ENCODE peak calls at places on chromosomes 6 and 20, in nine cellular contexts. F, E, K, X, B, N, Y, M and O are unnamed samples.
A peak's percentile ranks its signal among the peaks of the same experiment; 100 is the strongest.

GRCh38 chr6:150377211-150377781 is 8.5 kb downstream of the IYD start:
- DNase-seq in F (no peak), E (no peak), K (no peak), X (no peak), B (no peak), N (no peak), Y (no peak), M (no peak), O (no peak)

GRCh38 chr6:156485145-156485544 is 292.0 kb upstream of the ARID1B start:
- DNase-seq in F (no peak), E (no peak), K (no peak), X (no peak), B (peak; percentile 37), N (no peak), Y (no peak), M (no peak), O (no peak)

GRCh38 chr6:41504526-41505021 is 41.6 kb upstream of the FOXP4 start:
- DNase-seq in F (no peak), E (no peak), K (peak; percentile 16), X (no peak), B (no peak), N (no peak), Y (peak; percentile 37), M (peak; percentile 31), O (no peak)

GRCh38 chr6:63100066-63100465 is 111.2 kb upstream of the FKBP1C start:
- DNase-seq in F (no peak), E (no peak), K (no peak), X (no peak), B (no peak), N (no peak), Y (no peak), M (no peak), O (no peak)

GRCh38 chr6:41193171-41193734 is 7.7 kb downstream of the TREML2 start:
- DNase-seq in F (no peak), E (no peak), K (no peak), X (no peak), B (peak; percentile 43), N (no peak), Y (no peak), M (no peak), O (no peak)

GRCh38 chr6:5099537-5099936 is 14.4 kb downstream of the PPP1R3G start:
- DNase-seq in F (no peak), E (no peak), K (no peak), X (no peak), B (no peak), N (no peak), Y (no peak), M (no peak), O (no peak)

GRCh38 chr20:25000268-25000801 is 7.8 kb upstream of the APMAP start:
- DNase-seq in F (peak; percentile 80), E (no peak), K (peak; percentile 65), X (peak; percentile 53), B (no peak), N (peak; percentile 74), Y (peak; percentile 5), M (peak; percentile 61), O (peak; percentile 80)

GRCh38 chr6:107490568-107491058 is 696 bp downstream of the SOBP start:
- DNase-seq in F (peak; percentile 25), E (no peak), K (peak; percentile 17), X (peak; percentile 20), B (no peak), N (peak; percentile 23), Y (no peak), M (peak; percentile 41), O (peak; percentile 56)

GRCh38 chr6:111377558-111378120 is 105.4 kb downstream of the REV3L start:
- DNase-seq in F (no peak), E (no peak), K (no peak), X (no peak), B (no peak), N (no peak), Y (no peak), M (no peak), O (no peak)

GRCh38 chr20:32966881-32967781 is 37.1 kb downstream of the SUN5 start:
- DNase-seq in F (no peak), E (no peak), K (no peak), X (no peak), B (no peak), N (no peak), Y (no peak), M (no peak), O (no peak)

GRCh38 chr6:33073431-33073871 is at the start of gene HLA-DPA1:
- DNase-seq in F (peak; percentile 41), E (peak; percentile 74), K (peak; percentile 40), X (no peak), B (peak; percentile 96), N (peak; percentile 60), Y (no peak), M (no peak), O (no peak)

GRCh38 chr6:37272834-37273566 is 15.1 kb upstream of the TMEM217 start:
- DNase-seq in F (no peak), E (no peak), K (no peak), X (no peak), B (no peak), N (no peak), Y (no peak), M (no peak), O (no peak)

GRCh38 chr6:122347251-122347650 is 52.2 kb upstream of the HSF2 start:
- DNase-seq in F (no peak), E (no peak), K (no peak), X (no peak), B (no peak), N (no peak), Y (no peak), M (no peak), O (no peak)

GRCh38 chr6:143536461-143536865 is 24.9 kb upstream of the FUCA2 start:
- DNase-seq in F (no peak), E (peak; percentile 33), K (no peak), X (peak; percentile 53), B (no peak), N (peak; percentile 27), Y (peak; percentile 34), M (peak; percentile 17), O (peak; percentile 28)

GRCh38 chr20:4449977-4450715 is 271.6 kb upstream of the PRND start:
- DNase-seq in F (no peak), E (no peak), K (no peak), X (no peak), B (no peak), N (no peak), Y (no peak), M (no peak), O (no peak)

GRCh38 chr6:70599187-70599586 is 32.5 kb downstream of the SDHAF4 start:
- DNase-seq in F (no peak), E (no peak), K (no peak), X (no peak), B (no peak), N (no peak), Y (no peak), M (no peak), O (no peak)

GRCh38 chr20:31948008-31948407 is 3.8 kb downstream of the PDRG1 start:
- DNase-seq in F (no peak), E (no peak), K (no peak), X (no peak), B (peak; percentile 61), N (no peak), Y (no peak), M (no peak), O (no peak)

GRCh38 chr6:167409689-167410088 is 84.8 kb downstream of the TTLL2 start:
- DNase-seq in F (no peak), E (no peak), K (no peak), X (no peak), B (no peak), N (no peak), Y (no peak), M (no peak), O (no peak)

GRCh38 chr6:167408235-167408869 is 83.5 kb downstream of the TTLL2 start:
- DNase-seq in F (no peak), E (no peak), K (no peak), X (no peak), B (no peak), N (no peak), Y (no peak), M (no peak), O (no peak)

GRCh38 chr6:167407239-167408064 is 82.6 kb downstream of the TTLL2 start:
- DNase-seq in F (no peak), E (no peak), K (no peak), X (no peak), B (no peak), N (no peak), Y (no peak), M (no peak), O (no peak)

GRCh38 chr6:167410510-167410909 is 85.6 kb downstream of the TTLL2 start:
- DNase-seq in F (no peak), E (no peak), K (no peak), X (no peak), B (no peak), N (no peak), Y (no peak), M (no peak), O (no peak)

GRCh38 chr6:167409078-167409477 is 84.2 kb downstream of the TTLL2 start:
- DNase-seq in F (no peak), E (no peak), K (no peak), X (no peak), B (no peak), N (no peak), Y (no peak), M (no peak), O (no peak)
- H3K9me3 ChIP-seq in F (no peaks in the 10 kb centered on the region), E (no peaks in the 10 kb centered on the region), K (no peaks in the 10 kb centered on the region), X (no peaks in the 10 kb centered on the region), B (no peaks in the 10 kb centered on the region), N (no peaks in the 10 kb centered on the region), Y (no peaks in the 10 kb centered on the region), M (no peaks in the 10 kb centered on the region), O (no peaks in the 10 kb centered on the region)

GRCh38 chr6:158069800-158070195 is 88.1 kb downstream of the SYNJ2 start:
- DNase-seq in F (no peak), E (no peak), K (no peak), X (no peak), B (no peak), N (no peak), Y (peak; percentile 90), M (no peak), O (no peak)
- H3K27ac ChIP-seq in F (peak overlapping the region; percentile 37), E (no peak overlapping the region), K (no peak overlapping the region), X (no peak overlapping the region), B (no peak overlapping the region), N (peak overlapping the region; percentile 53), Y (peak overlapping the region; percentile 99), M (no peak overlapping the region), O (no peak overlapping the region)

GRCh38 chr6:88665131-88665530 is 298.3 kb downstream of the RNGTT start:
- DNase-seq in F (no peak), E (no peak), K (no peak), X (no peak), B (no peak), N (no peak), Y (no peak), M (no peak), O (no peak)
- H3K9me3 ChIP-seq in F (no peaks in the 10 kb centered on the region), E (no peaks in the 10 kb centered on the region), K (peaks cover 45% of the 10 kb centered on the region), X (no peaks in the 10 kb centered on the region), B (peaks cover 5% of the 10 kb centered on the region), N (peaks cover 21% of the 10 kb centered on the region), Y (no peaks in the 10 kb centered on the region), M (no peaks in the 10 kb centered on the region), O (peaks cover 3% of the 10 kb centered on the region)

DNA sequence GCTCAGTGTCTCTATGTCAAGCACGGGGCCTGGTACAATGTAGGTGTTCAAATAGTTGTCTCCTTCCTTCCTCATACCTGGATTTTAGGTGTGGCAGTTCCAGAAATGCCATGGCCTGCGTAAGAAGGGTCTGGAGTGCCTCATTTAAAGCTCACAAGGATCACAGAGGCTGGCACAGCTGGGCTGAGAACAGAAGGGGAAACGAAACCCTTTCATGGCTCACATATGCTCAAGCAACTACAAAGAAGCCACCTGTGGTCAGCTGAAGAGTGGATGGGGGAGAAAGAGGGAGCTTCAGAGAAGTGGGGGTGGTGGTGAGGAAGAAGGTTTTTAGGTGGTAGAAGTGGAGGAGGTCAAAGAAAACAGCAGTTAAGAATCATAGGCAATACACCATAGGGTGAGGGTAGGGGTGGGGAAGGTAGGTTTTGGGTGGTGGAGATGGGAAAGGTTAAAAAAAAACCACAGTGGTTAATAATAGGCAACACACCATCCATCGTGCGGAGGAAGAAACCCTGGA is 17.0 kb upstream of the TOP1 start:
- DNase-seq in F (no peak), E (peak; percentile 94), K (no peak), X (no peak), B (peak; percentile 97), N (no peak), Y (no peak), M (no peak), O (no peak)
- H3K27ac ChIP-seq in F (no peak overlapping the region), E (peak overlapping the region; percentile 85), K (no peak overlapping the region), X (no peak overlapping the region), B (peak overlapping the region; percentile 98), N (no peak overlapping the region), Y (no peak overlapping the region), M (no peak overlapping the region), O (no peak overlapping the region)